ENCODE peak calls at places on chromosome 5, in five cellular contexts. R, G, D, J and A are unnamed samples.
A peak's percentile ranks its signal among the peaks of the same experiment; 100 is the strongest.

GRCh38 chr5:4862500-4862899 is 277.6 kb upstream of the ADAMTS16 start:
- DNase-seq in J (no peak), D (peak; percentile 41), G (no peak), R (peak; percentile 69), A (no peak)

GRCh38 chr5:83035373-83036170 is 41.6 kb downstream of the TMEM167A start:
- DNase-seq in R (no peak), D (peak; percentile 68), J (no peak), G (peak; percentile 66), A (no peak)

GRCh38 chr5:180136661-180137381 is 65.3 kb upstream of the RNF130 start:
- DNase-seq in R (no peak), J (peak; percentile 36), D (no peak), G (peak; percentile 58), A (no peak)

GRCh38 chr5:73564644-73565165 is 734 bp downstream of the ANKRA2 start:
- DNase-seq in J (no peak), G (no peak), D (peak; percentile 22), R (no peak), A (no peak)

GRCh38 chr5:145976431-145977155 is 40.2 kb downstream of the SH3RF2 start:
- DNase-seq in J (no peak), R (no peak), G (no peak), D (no peak), A (no peak)

GRCh38 chr5:131986161-131986912 is 25.1 kb downstream of the ACSL6 start:
- DNase-seq in J (no peak), G (no peak), R (no peak), D (no peak), A (no peak)

GRCh38 chr5:75412111-75412990 is 75.3 kb downstream of the HMGCR start:
- DNase-seq in G (no peak), J (no peak), D (no peak), R (peak; percentile 38), A (no peak)

GRCh38 chr5:174306345-174307030 is 261.0 kb downstream of the NSG2 start:
- DNase-seq in J (no peak), R (no peak), G (no peak), D (no peak), A (no peak)

GRCh38 chr5:115343855-115344254 is 47.4 kb upstream of the CCDC112 start:
- DNase-seq in R (no peak), J (no peak), G (no peak), D (no peak), A (no peak)

GRCh38 chr5:118173340-118173739 is 815.0 kb downstream of the DTWD2 start:
- DNase-seq in J (no peak), D (no peak), G (no peak), R (no peak), A (no peak)

GRCh38 chr5:72355706-72356299 is 35.6 kb downstream of the PTCD2 start:
- DNase-seq in G (peak; percentile 72), D (peak; percentile 45), J (no peak), R (peak; percentile 61), A (no peak)

GRCh38 chr5:50655810-50656205 is 10.6 kb upstream of the PARP8 start:
- DNase-seq in G (no peak), R (no peak), J (no peak), D (no peak), A (no peak)

GRCh38 chr5:181160144-181160754 is 12.9 kb downstream of the OR2V2 start:
- DNase-seq in G (peak; percentile 83), D (peak; percentile 86), R (peak; percentile 91), J (peak; percentile 72), A (peak; percentile 40)

GRCh38 chr5:74243634-74244033 is 396.9 kb downstream of the ENC1 start:
- DNase-seq in R (no peak), G (no peak), J (no peak), D (no peak), A (no peak)

GRCh38 chr5:109307996-109308395 is 101.8 kb downstream of the PJA2 start:
- DNase-seq in G (no peak), R (no peak), D (no peak), J (no peak), A (no peak)

GRCh38 chr5:90201923-90202322 is 207.6 kb downstream of the CETN3 start:
- DNase-seq in R (no peak), G (no peak), D (no peak), J (no peak), A (no peak)

GRCh38 chr5:128212206-128212788 is 128.7 kb downstream of the SLC12A2 start:
- DNase-seq in D (no peak), J (no peak), R (no peak), G (no peak), A (no peak)

GRCh38 chr5:21152611-21153010 is 1164.6 kb upstream of the CDH18 start:
- DNase-seq in D (no peak), R (no peak), G (no peak), J (no peak), A (no peak)

GRCh38 chr5:122420126-122420525 is 108.1 kb downstream of the SNCAIP start:
- DNase-seq in J (no peak), D (no peak), R (no peak), G (no peak), A (no peak)

GRCh38 chr5:91151947-91152346 is 231.2 kb downstream of the ARRDC3 start:
- DNase-seq in J (no peak), D (no peak), R (peak; percentile 28), G (peak; percentile 87), A (no peak)

GRCh38 chr5:177994063-177994462 is 2.0 kb downstream of the PROP1 start:
- DNase-seq in J (no peak), G (no peak), R (no peak), D (no peak), A (no peak)

GRCh38 chr5:116387738-116388137 is 186.9 kb downstream of the SEMA6A start:
- DNase-seq in J (no peak), R (no peak), D (no peak), G (no peak), A (no peak)

GRCh38 chr5:39283231-39283818 is 64.0 kb upstream of the FYB1 start:
- DNase-seq in G (no peak), D (no peak), R (peak; percentile 83), J (peak; percentile 70), A (no peak)

GRCh38 chr5:56638061-56638621 is 177.2 kb upstream of the MAP3K1 start:
- DNase-seq in D (peak; percentile 20), J (no peak), R (no peak), G (no peak), A (no peak)

GRCh38 chr5:55492449-55492848 is 42.3 kb downstream of the PLPP1 start:
- DNase-seq in G (no peak), J (no peak), R (peak; percentile 46), D (no peak), A (no peak)

GRCh38 chr5:128536861-128537305 is 1.2 kb downstream of the FBN2 start:
- DNase-seq in J (no peak), D (peak; percentile 6), R (peak; percentile 55), G (no peak), A (no peak)

GRCh38 chr5:115709585-115709984 is 83.7 kb upstream of the TMED7 start:
- DNase-seq in G (peak; percentile 75), J (no peak), D (no peak), R (no peak), A (no peak)

GRCh38 chr5:79070002-79070567 is 518 bp downstream of the BHMT2 start:
- DNase-seq in G (no peak), J (no peak), R (peak; percentile 30), D (peak; percentile 76), A (no peak)

GRCh38 chr5:58185397-58186195 is 274.3 kb downstream of the PLK2 start:
- DNase-seq in G (no peak), D (no peak), R (no peak), J (no peak), A (no peak)

DNA sequence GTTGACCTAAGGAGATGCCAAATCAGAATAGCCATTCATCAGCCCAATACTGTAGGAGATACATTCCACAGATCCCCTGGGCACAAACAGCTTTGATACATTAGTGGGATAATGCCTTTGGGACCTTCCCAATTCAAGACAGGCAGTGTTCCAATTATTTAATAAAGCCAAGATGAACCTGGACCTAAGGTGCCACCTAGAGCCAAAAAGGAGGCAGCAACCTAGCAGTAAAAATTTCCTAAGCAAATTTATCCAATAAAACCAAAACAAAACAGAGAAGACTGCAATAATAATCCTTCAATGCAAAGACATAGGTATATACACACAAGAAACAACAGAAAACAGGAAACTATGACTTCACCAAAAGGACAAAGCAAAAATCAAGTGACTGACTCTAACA is 253.0 kb downstream of the HINT1 start:
- DNase-seq in R (peak; percentile 28), G (no peak), D (no peak), J (no peak), A (no peak)
- TF ChIP-seq CTCF in R (peak; percentile 72), G (no peak), D (no peak), J (peak; percentile 62), A (no peak)

GRCh38 chr5:35484241-35484640 is 133.4 kb upstream of the SPEF2 start:
- DNase-seq in G (no peak), J (no peak), R (no peak), D (no peak), A (no peak)
- H3K4me3 ChIP-seq in G (no peak overlapping the region), J (no peak overlapping the region), R (no peak overlapping the region), D (no peak overlapping the region), A (no peak overlapping the region)

GRCh38 chr5:172274951-172275753 is 8.4 kb downstream of the UBTD2 start:
- DNase-seq in G (no peak), D (no peak), J (no peak), R (no peak), A (no peak)

GRCh38 chr5:172280937-172281336 is 2.6 kb downstream of the UBTD2 start:
- DNase-seq in J (no peak), D (no peak), R (no peak), G (no peak), A (no peak)

GRCh38 chr5:172278356-172278755 is 5.2 kb downstream of the UBTD2 start:
- DNase-seq in G (no peak), D (no peak), J (no peak), R (no peak), A (no peak)

GRCh38 chr5:172280317-172280716 is 3.2 kb downstream of the UBTD2 start:
- DNase-seq in G (no peak), D (no peak), R (no peak), J (no peak), A (no peak)

DNA sequence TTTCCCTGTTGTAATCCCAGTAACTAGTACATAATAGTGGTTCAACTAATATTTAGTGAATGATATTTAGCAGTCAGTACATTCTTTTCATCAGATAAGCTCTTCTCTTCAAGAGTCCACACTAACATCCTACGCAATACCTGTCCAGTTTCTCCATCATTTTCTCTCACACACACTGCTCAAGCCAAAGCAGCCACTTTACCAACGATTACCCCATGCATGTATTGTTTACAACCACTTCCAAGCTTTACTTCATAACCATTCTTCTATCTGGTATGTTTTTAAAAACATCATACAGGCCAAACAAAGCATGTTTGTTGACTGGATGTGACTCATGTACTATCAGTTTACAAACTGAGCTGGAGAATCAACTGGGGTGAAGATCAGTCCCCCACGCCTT is 7.3 kb downstream of the UBTD2 start:
- DNase-seq in G (no peak), J (no peak), D (no peak), R (no peak), A (no peak)
- H3K4me1 ChIP-seq in G (no peaks in the 10 kb centered on the region), J (no peaks in the 10 kb centered on the region), D (peaks cover 7% of the 10 kb centered on the region), R (peaks cover 31% of the 10 kb centered on the region), A (peaks cover 4% of the 10 kb centered on the region)

DNA sequence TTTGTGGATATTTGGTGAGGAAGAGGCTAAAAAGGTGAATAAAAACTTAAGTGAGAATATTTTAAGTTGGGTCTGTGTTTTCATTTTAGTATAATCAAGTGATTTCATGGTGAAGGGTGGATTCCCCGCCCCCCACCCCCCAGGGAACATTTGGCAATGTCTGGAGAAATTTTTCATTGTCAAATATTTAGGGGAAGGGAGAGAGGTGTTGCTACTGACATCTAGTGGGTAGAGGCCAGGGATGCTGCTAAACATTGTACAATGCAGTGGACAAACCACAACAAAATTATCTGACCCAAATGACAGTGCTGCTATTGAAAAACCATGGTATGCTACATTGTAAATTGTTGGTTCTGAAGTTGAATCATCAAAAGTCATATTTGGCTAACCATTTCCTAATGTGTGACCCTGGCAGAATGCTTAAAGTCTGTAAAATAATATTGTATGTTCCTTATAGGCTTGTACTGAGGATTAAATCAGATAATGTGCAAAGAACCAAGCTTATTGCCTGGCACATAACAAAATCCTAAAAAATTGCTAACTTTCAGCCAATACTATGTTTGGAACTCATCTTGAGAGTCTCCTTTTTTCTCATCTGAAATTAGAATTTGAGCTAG is 5.6 kb downstream of the C5orf24 start:
- DNase-seq in J (no peak), D (peak; percentile 40), G (no peak), R (no peak), A (no peak)
- TF ChIP-seq CTCF in J (no peak), D (peak; percentile 67), G (no peak), R (peak; percentile 54), A (no peak)